ENCODE peak calls at places on chromosomes 5 and 9, in six cellular contexts. Q is CD4-positive, alpha-beta memory T cell; Y is mucosa of descending colon; V is transverse colon; T is keratinocyte; H is SJSA1. U is an unnamed sample.

GRCh38 chr9:5652810-5653209 is 23.9 kb downstream of the RIC1 start:
- DNase-seq in Q (no peak), Y (no peak), V (no peak), T (no peak), H (no peak), U (no peak)

GRCh38 chr5:27702339-27702820 is 664.0 kb upstream of the CDH9 start:
- DNase-seq in Q (no peak), Y (no peak), V (no peak), T (no peak), H (no peak), U (no peak)

GRCh38 chr5:122313001-122313402 is 965 bp downstream of the SNCAIP start:
- DNase-seq in Q (no peak), Y (peak; percentile 30), V (no peak), T (no peak), H (no peak), U (no peak)

GRCh38 chr5:98144710-98145109 is 628.8 kb upstream of the RGMB start:
- DNase-seq in Q (no peak), Y (no peak), V (no peak), T (peak; percentile 35), H (no peak), U (no peak)

GRCh38 chr5:147464211-147464610 is 45.7 kb downstream of the DPYSL3 start:
- DNase-seq in Q (no peak), Y (no peak), V (no peak), T (no peak), H (no peak), U (no peak)

GRCh38 chr5:135822959-135823358 is 11.5 kb upstream of the SLC25A48 start:
- DNase-seq in Q (no peak), Y (no peak), V (no peak), T (no peak), H (no peak), U (no peak)

GRCh38 chr5:135373747-135374515 is 25.1 kb downstream of the MACROH2A1 start:
- DNase-seq in Q (no peak), Y (no peak), V (no peak), T (no peak), H (no peak), U (peak; percentile 4)

GRCh38 chr9:92115977-92116285 is 718 bp upstream of the SPTLC1 start:
- DNase-seq in Q (no peak), Y (no peak), V (no peak), T (no peak), H (no peak), U (peak; percentile 53)

GRCh38 chr5:122354293-122354692 is 42.3 kb downstream of the SNCAIP start:
- DNase-seq in Q (no peak), Y (no peak), V (no peak), T (no peak), H (no peak), U (no peak)

GRCh38 chr5:134554319-134555222 is 29.1 kb downstream of the JADE2 start:
- DNase-seq in Q (peak; percentile 46), Y (no peak), V (peak; percentile 44), T (no peak), H (peak; percentile 96), U (peak; percentile 59)

GRCh38 chr5:66364186-66364585 is 220.1 kb downstream of the SREK1 start:
- DNase-seq in Q (no peak), Y (no peak), V (no peak), T (no peak), H (no peak), U (no peak)

GRCh38 chr5:148910686-148911361 is 84.4 kb downstream of the ADRB2 start:
- DNase-seq in Q (no peak), Y (peak; percentile 71), V (peak; percentile 54), T (peak; percentile 91), H (peak; percentile 99), U (no peak)

GRCh38 chr5:154058055-154059038 is 19.6 kb downstream of the MFAP3 start:
- DNase-seq in Q (no peak), Y (no peak), V (peak; percentile 26), T (no peak), H (no peak), U (no peak)

GRCh38 chr5:133451926-133452325 is 160.4 kb downstream of the FSTL4 start:
- DNase-seq in Q (no peak), Y (no peak), V (no peak), T (no peak), H (no peak), U (no peak)

GRCh38 chr5:179802950-179803562 is 3.6 kb downstream of the MGAT4B start:
- DNase-seq in Q (no peak), Y (peak; percentile 37), V (no peak), T (no peak), H (no peak), U (no peak)

GRCh38 chr9:134034215-134035040 is 9.1 kb downstream of the BRD3OS start:
- DNase-seq in Q (no peak), Y (peak; percentile 11), V (no peak), T (no peak), H (no peak), U (no peak)

GRCh38 chr9:18393340-18394130 is 80.4 kb upstream of the ADAMTSL1 start:
- DNase-seq in Q (no peak), Y (no peak), V (peak; percentile 56), T (peak; percentile 75), H (peak; percentile 50), U (no peak)

GRCh38 chr5:160240350-160240749 is 11.0 kb downstream of the FABP6 start:
- DNase-seq in Q (no peak), Y (no peak), V (no peak), T (no peak), H (no peak), U (no peak)

GRCh38 chr9:1125741-1126140 is 75.6 kb downstream of the DMRT2 start:
- DNase-seq in Q (no peak), Y (no peak), V (no peak), T (no peak), H (no peak), U (no peak)

GRCh38 chr9:108212179-108212578 is 643.6 kb downstream of the ACTL7B start:
- DNase-seq in Q (no peak), Y (no peak), V (peak; percentile 9), T (no peak), H (no peak), U (no peak)

GRCh38 chr5:7754997-7755596 is 95.8 kb downstream of the CFAP90 start:
- DNase-seq in Q (no peak), Y (peak; percentile 73), V (peak; percentile 55), T (peak; percentile 13), H (peak; percentile 59), U (no peak)

GRCh38 chr5:163889369-163889768 is 383.9 kb downstream of the MAT2B start:
- DNase-seq in Q (no peak), Y (no peak), V (no peak), T (no peak), H (no peak), U (no peak)

GRCh38 chr9:89975586-89975985 is 370.8 kb downstream of the GADD45G start:
- DNase-seq in Q (no peak), Y (no peak), V (no peak), T (no peak), H (no peak), U (no peak)

GRCh38 chr5:80654054-80654390 is 430 bp upstream of the MSH3 start:
- DNase-seq in Q (no peak), Y (peak; percentile 73), V (peak; percentile 62), T (no peak), H (peak; percentile 51), U (peak; percentile 10)

GRCh38 chr9:73093016-73093739 is 58.5 kb upstream of the ANXA1 start:
- DNase-seq in Q (no peak), Y (no peak), V (no peak), T (no peak), H (no peak), U (no peak)

GRCh38 chr9:111287127-111287526 is 42.9 kb downstream of the OR2K2 start:
- DNase-seq in Q (no peak), Y (no peak), V (no peak), T (no peak), H (no peak), U (no peak)

GRCh38 chr5:108141676-108142075 is 240.2 kb downstream of the FBXL17 start:
- DNase-seq in Q (no peak), Y (no peak), V (no peak), T (no peak), H (no peak), U (no peak)

GRCh38 chr9:137982132-137982666 is 104.6 kb downstream of the CACNA1B start:
- DNase-seq in Q (no peak), Y (no peak), V (no peak), T (no peak), H (no peak), U (no peak)
- H3K9me3 ChIP-seq in Q (no peaks in the 10 kb centered on the region), Y (no peaks in the 10 kb centered on the region), V (no peaks in the 10 kb centered on the region), T (no peaks in the 10 kb centered on the region), H (no peaks in the 10 kb centered on the region), U (no peaks in the 10 kb centered on the region)

GRCh38 chr5:32339198-32339597 is 26.5 kb upstream of the MTMR12 start:
- DNase-seq in Q (no peak), Y (no peak), V (no peak), T (no peak), H (no peak), U (peak; percentile 13)

GRCh38 chr5:32342656-32343055 is 29.9 kb upstream of the MTMR12 start:
- DNase-seq in Q (no peak), Y (no peak), V (no peak), T (no peak), H (no peak), U (no peak)

GRCh38 chr5:32343058-32343672 is 30.4 kb upstream of the MTMR12 start:
- DNase-seq in Q (no peak), Y (no peak), V (no peak), T (no peak), H (no peak), U (no peak)

GRCh38 chr5:32339878-32340277 is 27.1 kb upstream of the MTMR12 start:
- DNase-seq in Q (no peak), Y (no peak), V (no peak), T (no peak), H (no peak), U (no peak)
- H3K9me3 ChIP-seq in Q (no peaks in the 10 kb centered on the region), Y (peaks cover 27% of the 10 kb centered on the region), V (peaks cover 6% of the 10 kb centered on the region), T (no peaks in the 10 kb centered on the region), H (no peaks in the 10 kb centered on the region), U (peaks cover 13% of the 10 kb centered on the region)

GRCh38 chr9:79973627-79974026 is 401.9 kb downstream of the TLE4 start:
- DNase-seq in Q (no peak), Y (no peak), V (no peak), T (no peak), H (no peak), U (no peak)
- H3K9me3 ChIP-seq in Q (no peaks in the 10 kb centered on the region), Y (no peaks in the 10 kb centered on the region), V (no peaks in the 10 kb centered on the region), T (no peaks in the 10 kb centered on the region), H (no peaks in the 10 kb centered on the region), U (no peaks in the 10 kb centered on the region)

GRCh38 chr5:112787896-112788295 is 50.2 kb downstream of the APC start:
- DNase-seq in Q (no peak), Y (no peak), V (no peak), T (no peak), H (no peak), U (no peak)

GRCh38 chr5:112779531-112779930 is 41.8 kb downstream of the APC start:
- DNase-seq in Q (no peak), Y (no peak), V (no peak), T (no peak), H (no peak), U (no peak)

GRCh38 chr5:112787261-112787660 is 49.6 kb downstream of the APC start:
- DNase-seq in Q (no peak), Y (no peak), V (no peak), T (no peak), H (no peak), U (no peak)

DNA sequence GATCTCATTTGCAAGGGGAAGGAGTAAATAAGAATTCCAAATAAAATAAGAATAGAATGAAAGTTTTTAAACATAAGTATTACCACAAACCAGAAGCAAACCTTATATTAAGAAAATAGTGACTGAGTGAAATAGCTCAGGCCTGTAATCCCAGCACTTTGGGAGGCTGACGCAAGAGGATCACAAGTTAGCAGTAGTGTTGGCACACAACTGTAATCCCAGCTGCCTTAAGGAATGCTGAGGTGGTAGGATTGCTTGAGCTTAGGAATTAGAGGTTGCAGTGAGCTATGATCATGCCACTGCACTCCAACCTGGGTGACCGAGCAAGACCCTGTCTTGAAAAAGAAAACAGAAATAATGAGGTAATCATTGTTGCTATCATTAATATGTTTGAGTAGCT is 47.0 kb downstream of the APC start:
- DNase-seq in Q (no peak), Y (no peak), V (no peak), T (no peak), H (no peak), U (no peak)
- H3K9me3 ChIP-seq in Q (no peaks in the 10 kb centered on the region), Y (no peaks in the 10 kb centered on the region), V (no peaks in the 10 kb centered on the region), T (no peaks in the 10 kb centered on the region), H (no peaks in the 10 kb centered on the region), U (no peaks in the 10 kb centered on the region)